ENCODE peak calls at places on chromosome 1, in ten cellular contexts. B is GM23338, M is B cell, H is C1 segment of cervical spinal cord, Z is EL, A is fibroblast of mammary gland, P is occipital lobe, I is K562, W is Caki2, Y is GF-D8. J is an unnamed sample.
A peak's percentile ranks its signal among the peaks of the same experiment; 100 is the strongest.

GRCh38 chr1:227770812-227771211 is 35.6 kb downstream of the SNAP47 start:
- DNase-seq in P (no peak), Y (no peak), M (no peak), B (no peak), Z (no peak), H (no peak), W (no peak), A (no peak), I (no peak), J (no peak)

GRCh38 chr1:171219751-171220385 is 28.4 kb upstream of the FMO1 start:
- DNase-seq in I (no peak), Y (no peak), A (peak; percentile 89), Z (peak; percentile 91), M (no peak), H (no peak), W (no peak), B (peak; percentile 99), P (no peak), J (no peak)

GRCh38 chr1:240833057-240833456 is 221.1 kb upstream of the GREM2 start:
- DNase-seq in M (no peak), B (no peak), A (no peak), H (no peak), W (no peak), Y (no peak), I (no peak), Z (no peak), P (no peak), J (no peak)

GRCh38 chr1:158124034-158124433 is 56.7 kb upstream of the CD1D start:
- DNase-seq in Z (no peak), Y (no peak), M (no peak), I (no peak), P (no peak), A (no peak), B (no peak), W (peak; percentile 85), H (no peak), J (no peak)

GRCh38 chr1:29052951-29053350 is 70.8 kb downstream of the TMEM200B start:
- DNase-seq in A (no peak), P (no peak), M (no peak), Z (no peak), W (no peak), H (no peak), Y (no peak), I (no peak), B (no peak), J (no peak)

GRCh38 chr1:47931395-47931794 is 65.8 kb downstream of the TRABD2B start:
- DNase-seq in M (no peak), P (no peak), W (no peak), H (no peak), I (peak; percentile 8), B (peak; percentile 27), Z (peak; percentile 30), A (no peak), Y (no peak), J (peak; percentile 17)

GRCh38 chr1:185825556-185825955 is 91.4 kb downstream of the HMCN1 start:
- DNase-seq in B (no peak), P (no peak), M (no peak), A (peak; percentile 29), Y (no peak), W (no peak), H (no peak), Z (no peak), I (no peak), J (no peak)

GRCh38 chr1:209021622-209022021 is 561.9 kb upstream of the CAMK1G start:
- DNase-seq in M (no peak), Z (no peak), W (no peak), B (no peak), I (no peak), H (no peak), P (no peak), A (no peak), Y (no peak), J (no peak)

GRCh38 chr1:172460901-172461315 is 17.0 kb upstream of the PIGC start:
- DNase-seq in M (no peak), A (no peak), P (no peak), B (peak; percentile 20), I (no peak), Y (no peak), Z (peak; percentile 23), W (no peak), H (no peak), J (no peak)

GRCh38 chr1:147626739-147627138 is 43.6 kb downstream of the ACP6 start:
- DNase-seq in B (no peak), Z (no peak), Y (no peak), M (no peak), H (no peak), W (no peak), I (no peak), P (no peak), A (no peak), J (no peak)

GRCh38 chr1:153428790-153429189 is 12.5 kb downstream of the S100A7A start:
- DNase-seq in Y (no peak), M (no peak), I (no peak), Z (no peak), P (no peak), H (no peak), B (peak; percentile 61), W (no peak), A (no peak), J (no peak)

GRCh38 chr1:55073187-55073916 is 34.0 kb downstream of the PCSK9 start:
- DNase-seq in B (no peak), I (no peak), Z (no peak), M (no peak), W (no peak), A (no peak), P (no peak), H (no peak), Y (no peak), J (no peak)

GRCh38 chr1:9164537-9164910 is 35.6 kb upstream of the GPR157 start:
- DNase-seq in Z (peak; percentile 36), I (no peak), B (no peak), H (no peak), W (peak; percentile 15), P (no peak), A (peak; percentile 64), Y (no peak), M (no peak), J (no peak)

GRCh38 chr1:111030590-111030989 is 66.9 kb upstream of the LRIF1 start:
- DNase-seq in Z (peak; percentile 68), A (peak; percentile 56), H (no peak), Y (no peak), W (peak; percentile 25), B (peak; percentile 87), I (peak; percentile 83), M (peak; percentile 74), P (no peak), J (peak; percentile 83)

GRCh38 chr1:71049951-71050598 is 2.5 kb upstream of the PTGER3 start:
- DNase-seq in B (peak; percentile 86), H (peak; percentile 4), M (peak; percentile 60), P (no peak), Z (peak; percentile 68), I (peak; percentile 82), W (peak; percentile 44), Y (peak; percentile 9), A (peak; percentile 76), J (peak; percentile 68)

GRCh38 chr1:23592209-23592905 is 33.1 kb upstream of the ID3 start:
- DNase-seq in B (no peak), M (no peak), Y (no peak), I (no peak), A (no peak), P (no peak), W (peak; percentile 67), Z (no peak), H (no peak), J (peak; percentile 83)

GRCh38 chr1:181948372-181948771 is 113.1 kb downstream of the ZNF648 start:
- DNase-seq in I (no peak), Y (no peak), P (no peak), W (no peak), Z (no peak), H (no peak), A (no peak), B (no peak), M (no peak), J (no peak)

GRCh38 chr1:118302145-118302544 is 117.1 kb upstream of the SPAG17 start:
- DNase-seq in A (peak; percentile 3), W (no peak), B (peak; percentile 4), Z (no peak), P (no peak), H (no peak), Y (no peak), I (peak; percentile 16), M (no peak), J (no peak)

GRCh38 chr1:154912755-154913154 is 23.8 kb downstream of the PMVK start:
- DNase-seq in H (no peak), M (no peak), A (no peak), W (no peak), Z (no peak), I (no peak), B (no peak), Y (no peak), P (no peak), J (no peak)

GRCh38 chr1:17335821-17336718 is 28.1 kb downstream of the PADI4 start:
- DNase-seq in I (peak; percentile 81), H (no peak), Z (peak; percentile 67), Y (peak; percentile 25), W (peak; percentile 34), A (peak; percentile 42), M (peak; percentile 64), P (peak; percentile 7), B (peak; percentile 94), J (peak; percentile 61)

GRCh38 chr1:154557939-154558609 is 388 bp downstream of the UBE2Q1 start:
- DNase-seq in W (no peak), I (peak; percentile 42), M (peak; percentile 66), P (no peak), A (peak; percentile 18), H (peak; percentile 30), B (peak; percentile 26), Z (peak; percentile 34), Y (no peak), J (peak; percentile 58)

GRCh38 chr1:15413563-15414449 is 4.1 kb downstream of the EFHD2 start:
- DNase-seq in I (no peak), B (no peak), Y (no peak), Z (no peak), H (no peak), W (no peak), A (no peak), M (no peak), P (no peak), J (no peak)

GRCh38 chr1:235980976-235981375 is 83.9 kb downstream of the NID1 start:
- DNase-seq in Z (no peak), B (no peak), H (no peak), W (no peak), Y (peak; percentile 9), M (no peak), A (no peak), P (no peak), I (no peak), J (no peak)

GRCh38 chr1:202959276-202959620 is 1.1 kb upstream of the ADIPOR1 start:
- DNase-seq in A (peak; percentile 62), P (no peak), Z (peak; percentile 66), M (no peak), H (no peak), I (peak; percentile 73), B (no peak), W (peak; percentile 45), Y (no peak), J (no peak)

GRCh38 chr1:107433635-107434378 is 293.0 kb downstream of the NTNG1 start:
- DNase-seq in M (no peak), Y (no peak), A (no peak), Z (no peak), W (no peak), P (no peak), H (no peak), I (no peak), B (no peak), J (no peak)

GRCh38 chr1:154910851-154911250 is 25.7 kb downstream of the PMVK start:
- DNase-seq in Y (no peak), A (no peak), B (no peak), I (no peak), P (no peak), W (no peak), Z (no peak), M (no peak), H (no peak), J (no peak)

GRCh38 chr1:81345110-81345509 is 455.6 kb upstream of the ADGRL2 start:
- DNase-seq in P (no peak), A (no peak), I (no peak), Z (no peak), Y (no peak), H (no peak), B (no peak), M (no peak), W (no peak), J (no peak)

GRCh38 chr1:54857741-54858665 is 29.0 kb downstream of the DHCR24 start:
- DNase-seq in Y (no peak), Z (peak; percentile 80), M (no peak), W (peak; percentile 95), I (no peak), A (peak; percentile 86), P (no peak), H (no peak), B (no peak), J (no peak)

J was measured in OCI-LY7.